ENCODE peak calls at places on chromosomes 7 and 10, in six cellular contexts. A is A549, Y is HCT116, W is lower lobe of right lung, I is neural progenitor cell, B is spleen. Q is an unnamed sample.

GRCh38 chr10:71234017-71234894 is 21.9 kb downstream of the UNC5B start:
- DNase-seq in A (no peak), Y (no peak), W (peak; percentile 81), I (no peak), B (no peak), Q (no peak)

GRCh38 chr7:106808967-106809635 is 56.0 kb upstream of the PIK3CG start:
- DNase-seq in A (no peak), Y (no peak), W (no peak), I (no peak), B (no peak), Q (no peak)

GRCh38 chr7:7911339-7911738 is 57.3 kb upstream of the GLCCI1 start:
- DNase-seq in A (no peak), Y (no peak), W (no peak), I (peak; percentile 30), B (no peak), Q (no peak)

GRCh38 chr7:347644-348479 is 57.9 kb downstream of the FOXL3 start:
- DNase-seq in A (no peak), Y (no peak), W (no peak), I (no peak), B (no peak), Q (no peak)

GRCh38 chr7:149690688-149691446 is 82.5 kb downstream of the ZNF467 start:
- DNase-seq in A (peak; percentile 78), Y (peak; percentile 89), W (no peak), I (peak; percentile 73), B (no peak), Q (no peak)

GRCh38 chr7:90749774-90750173 is 153.7 kb downstream of the CDK14 start:
- DNase-seq in A (no peak), Y (no peak), W (no peak), I (no peak), B (no peak), Q (no peak)

GRCh38 chr10:31912898-31913847 is 15.5 kb downstream of the ARHGAP12 start:
- DNase-seq in A (no peak), Y (no peak), W (no peak), I (no peak), B (no peak), Q (no peak)

GRCh38 chr10:50514995-50515394 is 108.8 kb downstream of the SGMS1 start:
- DNase-seq in A (no peak), Y (no peak), W (no peak), I (no peak), B (no peak), Q (no peak)

GRCh38 chr7:111931958-111932357 is 274.2 kb downstream of the DOCK4 start:
- DNase-seq in A (no peak), Y (no peak), W (no peak), I (no peak), B (no peak), Q (no peak)

GRCh38 chr10:112000466-112000865 is 183.1 kb downstream of the GPAM start:
- DNase-seq in A (no peak), Y (no peak), W (no peak), I (no peak), B (no peak), Q (no peak)

GRCh38 chr10:8539056-8539455 is 484.6 kb downstream of the GATA3 start:
- DNase-seq in A (no peak), Y (no peak), W (no peak), I (no peak), B (no peak), Q (no peak)

GRCh38 chr7:149209518-149210269 is 14.3 kb downstream of the ZNF282 start:
- DNase-seq in A (peak; percentile 83), Y (peak; percentile 40), W (peak; percentile 46), I (peak; percentile 72), B (no peak), Q (peak; percentile 71)

DNA sequence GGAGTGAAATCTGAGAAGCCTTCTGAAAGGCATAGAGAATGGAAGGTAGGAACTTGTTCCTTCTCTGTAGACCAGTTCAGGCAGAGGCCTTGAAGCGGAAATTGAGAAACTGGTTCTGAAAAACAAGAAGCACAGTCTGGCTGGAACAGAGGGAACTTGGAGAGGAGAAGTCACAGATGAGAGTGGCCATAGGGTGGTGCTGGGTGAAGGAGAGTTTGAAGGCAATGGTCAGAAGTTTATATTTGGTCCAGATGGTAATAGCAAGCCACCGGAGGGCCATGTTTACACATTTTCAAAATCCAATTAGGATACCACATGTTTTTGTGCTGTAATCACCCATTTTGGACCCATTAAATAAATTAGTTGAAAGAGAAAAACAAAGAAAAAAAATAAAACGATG is 692.5 kb downstream of the INHBA start:
- DNase-seq in A (no peak), Y (no peak), W (no peak), I (no peak), B (no peak), Q (no peak)
- TF ChIP-seq CTCF in A (no peak), Y (no peak), W (no peak), I (no peak), B (no peak), Q (no peak)

DNA sequence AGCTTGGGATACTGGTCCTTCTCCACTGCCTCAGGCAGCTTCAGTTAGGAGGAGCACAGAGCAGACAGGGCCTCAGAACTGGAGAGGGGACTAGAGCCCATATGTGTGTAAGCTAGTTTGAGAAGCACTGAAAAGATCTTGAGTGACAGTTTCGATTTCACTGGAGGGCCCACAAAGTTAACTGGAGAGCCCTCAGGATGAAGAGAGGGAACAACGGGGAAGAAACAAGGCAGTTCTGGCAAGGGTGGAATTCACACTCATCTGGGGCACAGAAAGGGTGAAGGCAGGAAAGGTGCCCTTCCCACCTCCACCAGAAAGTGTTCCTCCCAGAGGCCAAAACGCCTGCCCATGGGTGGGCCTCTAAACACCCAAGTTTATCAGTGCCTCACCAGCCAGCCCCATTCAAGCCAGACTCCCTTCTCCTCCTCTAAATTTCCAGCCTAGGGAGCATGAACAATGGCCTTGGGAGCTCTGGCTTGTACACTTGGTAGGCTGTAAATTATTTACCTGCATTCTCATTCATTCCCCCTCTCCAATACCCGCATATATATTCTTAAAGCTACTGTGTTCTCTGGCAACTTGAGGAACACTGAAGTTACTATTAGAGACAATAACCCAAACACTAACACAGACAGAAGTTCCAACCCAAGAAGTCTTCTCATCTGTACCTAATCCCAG is 3.4 kb downstream of the WDR91 start:
- DNase-seq in A (no peak), Y (no peak), W (no peak), I (no peak), B (no peak), Q (no peak)
- H3K27ac ChIP-seq in A (no peak overlapping the region), Y (no peak overlapping the region), W (peak overlapping the region; percentile 31), I (no peak overlapping the region), B (no peak overlapping the region), Q (no peak overlapping the region)

DNA sequence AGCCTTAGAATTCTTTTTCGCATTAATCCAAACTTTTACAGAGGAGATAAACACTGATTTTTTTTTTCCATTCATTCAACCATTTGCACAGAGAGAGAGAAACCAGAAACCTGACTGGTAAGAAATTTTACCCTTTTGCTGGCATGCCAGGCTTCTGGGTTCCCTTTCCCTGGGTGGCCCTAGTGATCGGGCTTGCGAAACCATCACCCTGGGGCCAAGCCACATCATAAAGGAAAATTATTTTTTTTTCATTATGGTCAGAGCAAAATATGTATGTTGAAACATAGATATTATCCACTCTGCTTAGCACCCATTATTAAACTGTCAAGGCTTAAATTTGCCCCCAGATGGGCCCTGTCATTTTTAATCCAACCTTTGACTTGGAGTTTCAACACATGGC is 55.4 kb upstream of the INHBA start:
- DNase-seq in A (no peak), Y (no peak), W (no peak), I (no peak), B (no peak), Q (no peak)
- H3K9me3 ChIP-seq in A (no peaks in the 10 kb centered on the region), Y (peaks cover 4% of the 10 kb centered on the region), W (peaks cover 15% of the 10 kb centered on the region), I (peaks cover 40% of the 10 kb centered on the region), B (peaks cover 39% of the 10 kb centered on the region), Q (peaks cover 17% of the 10 kb centered on the region)

GRCh38 chr7:151642746-151643145 is 123.1 kb upstream of the RHEB start:
- DNase-seq in A (no peak), Y (no peak), W (no peak), I (no peak), B (no peak), Q (no peak)
- TF ChIP-seq CTCF in A (no peak), Y (no peak), W (no peak), I (no peak), B (no peak), Q (no peak)

GRCh38 chr7:71255537-71256178 is 123.7 kb downstream of the GALNT17 start:
- DNase-seq in A (no peak), Y (no peak), W (no peak), I (no peak), B (no peak), Q (no peak)
- H3K27ac ChIP-seq in A (no peak overlapping the region), Y (no peak overlapping the region), W (no peak overlapping the region), I (no peak overlapping the region), B (no peak overlapping the region), Q (no peak overlapping the region)

GRCh38 chr10:130719447-130719752 is 583.2 kb downstream of the GLRX3 start:
- DNase-seq in A (no peak), Y (no peak), W (no peak), I (no peak), B (peak; percentile 7), Q (no peak)
- H3K9me3 ChIP-seq in A (no peaks in the 10 kb centered on the region), Y (no peaks in the 10 kb centered on the region), W (no peaks in the 10 kb centered on the region), I (no peaks in the 10 kb centered on the region), B (no peaks in the 10 kb centered on the region), Q (no peaks in the 10 kb centered on the region)

DNA sequence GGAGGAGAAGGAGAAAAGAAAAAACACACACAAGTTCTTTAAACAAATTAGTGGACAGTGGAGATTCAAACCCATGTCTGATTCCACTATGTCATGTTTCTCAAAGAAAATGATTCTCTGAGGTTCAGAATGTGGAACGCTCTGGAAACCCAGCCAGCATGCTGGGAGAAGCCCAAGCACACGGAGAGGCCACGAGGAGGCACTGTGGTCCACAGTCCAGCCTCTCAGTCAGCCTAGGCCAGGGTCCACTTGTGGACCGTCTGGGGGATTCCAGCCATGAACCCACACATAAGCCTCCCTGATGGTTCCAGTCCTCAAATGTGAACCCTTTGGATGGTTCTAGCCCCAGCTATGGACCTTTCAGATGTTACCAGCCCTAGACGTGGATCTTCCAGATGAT is 73.4 kb downstream of the CAV1 start:
- DNase-seq in A (no peak), Y (no peak), W (no peak), I (peak; percentile 11), B (no peak), Q (no peak)
- TF ChIP-seq CTCF in A (peak; percentile 42), Y (peak; percentile 16), W (no peak), I (peak; percentile 31), B (no peak), Q (no peak)

DNA sequence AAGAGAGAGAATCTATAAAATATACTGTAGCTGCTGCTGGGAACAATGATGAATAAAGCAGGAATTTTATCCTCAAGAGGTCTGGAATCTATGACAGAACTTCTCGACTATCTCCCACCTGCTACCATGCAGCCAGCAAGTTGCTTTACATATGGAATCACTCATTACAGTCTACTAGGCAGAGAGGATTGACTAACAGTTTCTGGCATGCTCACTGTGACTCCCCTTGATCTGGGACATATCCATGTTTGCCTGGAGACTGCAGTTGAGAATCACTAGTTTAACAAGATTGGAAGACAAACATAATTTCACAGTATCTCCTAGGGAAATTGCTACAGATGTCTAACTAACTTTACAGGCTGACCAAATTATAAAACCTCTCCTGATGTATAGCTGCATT is 13.3 kb downstream of the GPR37 start:
- DNase-seq in A (no peak), Y (no peak), W (no peak), I (no peak), B (no peak), Q (no peak)
- H3K27ac ChIP-seq in A (no peak overlapping the region), Y (no peak overlapping the region), W (no peak overlapping the region), I (no peak overlapping the region), B (no peak overlapping the region), Q (no peak overlapping the region)

Q was measured in CD4-positive, alpha-beta T cell.